ENCODE peak calls at places on chromosomes 11 and 22, in five cellular contexts. M is hepatocyte, H is keratinocyte, J is PC-3, T is HepG2. F is an unnamed sample.

GRCh38 chr11:128180446-128181089 is 406.8 kb downstream of the ETS1 start:
- DNase-seq in M (no peak), J (peak; percentile 97), H (peak; percentile 80), T (no peak), F (no peak)

GRCh38 chr22:49295851-49296560 is 531.7 kb downstream of the BRD1 start:
- DNase-seq in H (no peak), T (no peak), M (no peak), J (no peak), F (no peak)

GRCh38 chr22:27801197-27801615 is 350 bp downstream of the MN1 start:
- DNase-seq in T (no peak), M (peak; percentile 61), J (peak; percentile 25), H (no peak), F (peak; percentile 78)

GRCh38 chr11:23021287-23021863 is 161.1 kb upstream of the CCDC179 start:
- DNase-seq in H (no peak), M (peak; percentile 73), T (peak; percentile 9), J (peak; percentile 56), F (peak; percentile 59)

GRCh38 chr11:117305145-117305544 is 10.9 kb downstream of the BACE1 start:
- DNase-seq in M (no peak), J (no peak), H (no peak), T (no peak), F (no peak)

GRCh38 chr11:93614111-93614784 is 47.2 kb upstream of the CEP295 start:
- DNase-seq in T (peak; percentile 63), H (no peak), J (no peak), M (no peak), F (peak; percentile 60)

GRCh38 chr22:26445577-26446275 is 16.7 kb downstream of the ASPHD2 start:
- DNase-seq in H (no peak), J (no peak), M (no peak), T (no peak), F (no peak)

GRCh38 chr11:126722956-126723664 is 277.5 kb downstream of the KIRREL3 start:
- DNase-seq in M (no peak), J (no peak), T (no peak), H (no peak), F (no peak)

GRCh38 chr11:59510917-59511589 is at the start of gene OR4D9:
- DNase-seq in J (no peak), T (no peak), M (no peak), H (no peak), F (no peak)

GRCh38 chr11:107565219-107565937 is at the start of gene ALKBH8:
- DNase-seq in T (peak; percentile 54), H (no peak), M (peak; percentile 83), J (peak; percentile 84), F (peak; percentile 77)

GRCh38 chr11:46920709-46921108 is 2.4 kb upstream of the LRP4 start:
- DNase-seq in H (peak; percentile 71), J (peak; percentile 89), M (peak; percentile 61), T (peak; percentile 29), F (no peak)

GRCh38 chr22:45987462-45987861 is 10.5 kb upstream of the WNT7B start:
- DNase-seq in T (no peak), H (no peak), M (no peak), J (no peak), F (no peak)

GRCh38 chr22:27876684-27877083 is 42.4 kb downstream of the PITPNB start:
- DNase-seq in M (no peak), J (no peak), T (no peak), H (no peak), F (peak; percentile 34)

GRCh38 chr11:6817668-6818067 is 18.2 kb upstream of the OR6A2 start:
- DNase-seq in H (no peak), M (no peak), J (no peak), T (no peak), F (peak; percentile 68)

GRCh38 chr11:34262601-34263081 is 95.2 kb downstream of the ABTB2 start:
- DNase-seq in M (no peak), J (no peak), T (no peak), H (no peak), F (no peak)

GRCh38 chr11:45151362-45151982 is 5.0 kb downstream of the PRDM11 start:
- DNase-seq in J (no peak), H (no peak), M (no peak), T (no peak), F (no peak)

GRCh38 chr11:113828186-113828585 is 47.2 kb downstream of the USP28 start:
- DNase-seq in M (no peak), T (no peak), J (no peak), H (no peak), F (no peak)

DNA sequence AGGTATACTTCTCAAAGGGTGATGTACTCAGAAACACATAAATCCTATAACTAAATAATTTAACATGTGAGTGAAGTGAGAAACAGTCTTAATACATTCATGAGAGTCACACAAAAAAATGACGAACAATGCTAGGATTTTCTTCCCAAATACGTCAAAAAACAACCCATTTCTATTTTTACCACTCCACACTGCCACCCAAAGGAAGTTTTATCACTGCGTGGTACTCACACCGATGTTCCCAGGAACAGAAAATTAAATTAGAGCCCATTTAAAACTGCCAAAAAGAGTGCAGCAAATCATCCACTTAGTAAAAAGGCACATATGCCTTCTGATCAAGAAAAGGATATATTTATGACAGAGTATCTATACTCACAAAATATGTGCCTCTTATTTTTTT is 710.9 kb upstream of the FAT3 start:
- DNase-seq in H (no peak), T (no peak), J (peak; percentile 55), M (no peak), F (peak; percentile 5)
- TF ChIP-seq CTCF in H (no peak), T (no peak), J (peak; percentile 77), M (peak; percentile 43), F (peak; percentile 51)

GRCh38 chr22:37122598-37123180 is 13.2 kb upstream of the TMPRSS6 start:
- DNase-seq in H (no peak), M (no peak), T (no peak), J (no peak), F (no peak)
- TF ChIP-seq EZH2 in H (no peak), M (no peak), T (no peak), J (no peak), F (no peak)

DNA sequence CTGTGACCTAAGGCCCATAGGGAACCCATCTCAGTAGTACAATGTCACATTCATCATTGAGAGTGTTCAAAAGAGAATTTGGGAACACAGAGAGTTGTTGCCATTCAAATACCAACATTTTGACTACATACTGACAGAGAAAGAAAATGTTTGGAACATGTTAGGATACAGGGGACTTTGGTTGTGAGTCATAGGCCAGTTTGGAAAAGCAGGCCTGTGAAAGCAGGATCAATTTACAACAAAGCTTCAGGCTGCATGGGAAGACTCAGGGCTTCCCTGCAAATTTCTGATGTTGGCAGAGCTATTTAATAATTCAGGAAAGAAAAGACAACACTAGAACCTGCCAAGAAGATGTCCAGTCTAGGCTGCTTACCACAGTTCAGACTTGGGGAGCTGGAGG is 374 bp downstream of the NLRP10 start:
- DNase-seq in T (no peak), H (no peak), J (peak; percentile 70), M (no peak), F (no peak)
- H3K4me3 ChIP-seq in T (no peak overlapping the region), H (peak overlapping the region; percentile 22), J (no peak overlapping the region), M (no peak overlapping the region), F (no peak overlapping the region)

DNA sequence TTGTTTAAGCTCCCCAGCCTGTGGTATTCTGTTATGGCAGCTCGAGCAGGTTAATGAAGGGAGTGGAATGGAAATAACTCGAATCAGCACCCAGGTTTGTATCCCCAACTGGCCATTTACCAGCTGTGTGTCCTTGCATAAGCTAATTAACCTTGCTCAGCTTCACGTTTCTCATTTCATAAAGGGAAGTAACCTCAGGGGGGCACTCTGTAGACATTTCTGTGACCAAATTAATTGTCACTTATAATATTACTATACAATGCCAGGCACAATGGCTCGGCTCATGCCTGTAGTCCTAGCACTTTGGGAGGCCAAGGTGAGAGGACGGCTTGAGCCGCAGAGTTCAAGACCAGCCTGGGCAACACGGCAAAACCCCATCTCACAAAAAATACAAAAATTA is 13.8 kb downstream of the ADA2 start:
- DNase-seq in T (no peak), M (no peak), H (no peak), J (no peak), F (no peak)
- TF ChIP-seq CTCF in T (no peak), M (no peak), H (no peak), J (no peak), F (no peak)

DNA sequence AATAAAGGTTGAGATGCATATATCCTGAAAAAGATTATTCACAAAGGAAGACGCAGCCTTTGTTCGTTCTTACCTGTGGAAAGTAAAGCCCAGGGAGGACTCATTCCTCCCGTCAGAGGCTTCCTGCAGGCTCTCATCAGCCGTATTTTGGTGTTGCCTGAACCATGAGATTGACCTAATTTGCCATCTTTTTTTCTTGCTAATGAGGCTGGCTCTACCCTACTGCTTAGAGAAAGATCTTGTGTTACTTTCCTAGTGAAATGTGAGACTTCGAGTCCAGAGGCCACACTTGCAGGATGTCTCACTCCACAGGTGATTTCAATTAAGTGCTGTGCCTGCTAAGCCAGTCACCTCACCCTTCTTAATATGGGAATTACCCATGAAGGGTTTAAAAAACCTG is 269.9 kb downstream of the NTM start:
- DNase-seq in M (no peak), H (no peak), T (no peak), J (no peak), F (no peak)
- TF ChIP-seq EZH2 in M (no peak), H (no peak), T (no peak), J (no peak), F (no peak)

DNA sequence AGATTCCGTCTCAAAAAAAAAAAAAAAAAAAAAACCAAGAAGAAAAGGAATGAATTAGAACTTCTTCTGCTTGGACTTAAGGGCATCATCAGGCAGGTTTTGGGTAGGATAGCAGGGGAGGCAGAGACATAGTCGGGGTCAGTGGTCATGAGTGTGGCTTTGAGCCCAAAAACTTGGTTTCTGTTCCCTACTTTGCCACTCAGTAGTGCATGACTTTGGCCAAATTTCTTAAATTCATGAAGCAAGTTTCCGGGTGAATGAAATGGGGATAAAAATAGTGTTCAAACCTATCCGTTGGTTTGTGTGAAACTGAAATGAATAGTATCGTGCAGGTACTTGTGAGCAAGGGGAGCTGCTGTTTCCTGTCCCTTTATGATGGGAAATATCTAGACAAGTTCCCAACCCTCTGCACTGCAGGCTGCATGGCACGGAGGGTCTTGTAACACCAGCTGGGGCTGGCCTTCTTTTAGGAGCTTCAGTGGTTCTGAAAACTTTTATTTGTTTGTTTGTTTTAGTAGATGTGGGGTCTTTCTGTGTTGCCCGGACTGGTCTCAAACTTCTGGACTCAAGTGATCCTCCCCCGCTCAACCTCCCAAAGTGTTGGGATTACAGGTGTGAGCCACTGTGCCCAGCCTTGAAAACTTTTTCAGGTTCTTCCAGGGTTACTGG is 18.4 kb downstream of the NEAT1 start:
- DNase-seq in J (peak; percentile 4), T (no peak), H (no peak), M (no peak), F (no peak)
- H3K4me3 ChIP-seq in J (no peak overlapping the region), T (no peak overlapping the region), H (no peak overlapping the region), M (no peak overlapping the region), F (no peak overlapping the region)

DNA sequence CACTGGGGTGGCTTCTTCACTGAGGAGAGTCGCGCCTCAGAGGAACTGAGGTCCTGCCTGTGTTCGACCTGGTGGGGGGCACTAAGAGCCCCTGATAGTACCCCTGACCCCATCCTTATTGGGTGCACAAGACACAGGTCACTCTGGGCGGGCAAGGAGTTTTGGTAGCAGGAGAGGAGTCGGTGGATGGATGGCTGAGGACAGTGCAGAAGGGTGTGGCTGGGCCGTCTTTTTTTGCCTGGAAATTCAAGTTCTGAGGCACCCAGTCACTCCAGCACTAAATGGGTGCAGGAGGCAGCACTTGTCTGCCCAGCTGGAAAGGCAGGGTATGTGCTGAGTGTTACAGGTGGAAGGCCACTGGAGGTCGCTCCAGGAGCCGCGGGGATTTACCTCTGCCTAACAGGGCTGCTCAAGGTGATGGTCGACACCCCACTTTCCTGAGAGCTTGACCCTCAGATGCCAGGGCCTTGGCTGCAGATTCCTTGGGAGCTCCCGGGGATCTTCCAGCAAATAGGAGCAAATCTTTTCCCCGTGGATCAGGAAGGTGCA is 960 bp downstream of the TSSC4 start:
- DNase-seq in M (no peak), H (no peak), T (peak; percentile 25), J (peak; percentile 15), F (no peak)
- TF ChIP-seq CTCF in M (no peak), H (peak; percentile 40), T (peak; percentile 67), J (peak; percentile 44), F (no peak)